ENCODE peak calls at places on chromosomes 2 and 18, in six cellular contexts. P, D, I, F, A and M are unnamed samples.

GRCh38 chr2:217178366-217178765 is 318.5 kb upstream of the TNP1 start:
- DNase-seq in A (no peak), P (no peak), I (no peak), D (no peak), F (no peak), M (no peak)

GRCh38 chr2:190216829-190217228 is 102.8 kb downstream of the HIBCH start:
- DNase-seq in I (no peak), D (no peak), F (no peak), P (no peak), A (no peak), M (no peak)

GRCh38 chr2:74551942-74552913 is 1.5 kb downstream of the LOXL3 start:
- DNase-seq in D (no peak), A (no peak), F (no peak), I (no peak), P (no peak), M (no peak)

GRCh38 chr2:8525582-8526402 is 156.1 kb upstream of the ID2 start:
- DNase-seq in D (no peak), A (no peak), P (no peak), F (peak; percentile 84), I (no peak), M (peak; percentile 85)

GRCh38 chr2:227323818-227324217 is 1.2 kb upstream of the MFF start:
- DNase-seq in A (no peak), D (no peak), P (no peak), F (no peak), I (no peak), M (no peak)

GRCh38 chr2:239019193-239019581 is 171.3 kb downstream of the TWIST2 start:
- DNase-seq in D (no peak), P (no peak), A (no peak), I (no peak), F (peak; percentile 21), M (no peak)

GRCh38 chr18:6219116-6219717 is 195.5 kb downstream of the L3MBTL4 start:
- DNase-seq in F (peak; percentile 40), P (peak; percentile 20), D (peak; percentile 16), I (no peak), A (no peak), M (peak; percentile 15)

GRCh38 chr2:98299506-98299905 is 46.8 kb upstream of the CNGA3 start:
- DNase-seq in I (no peak), P (no peak), A (no peak), D (no peak), F (no peak), M (no peak)